ENCODE peak calls at places on chromosomes 6 and 20, in nine cellular contexts. K is NCI-H2081; W is mucosa of descending colon; Y is natural killer cell; F is heart left ventricle; V is RKO; H is substantia nigra; A is NCI-H2029; I is CD4-positive, CD25-positive, alpha-beta regulatory T cell. U is an unnamed sample.

GRCh38 chr20:47154089-47154488 is 202.4 kb downstream of the ZMYND8 start:
- DNase-seq in W (no peak), Y (no peak), F (no peak), V (no peak), H (no peak), I (no peak), A (no peak), K (no peak), U (no peak)

GRCh38 chr6:41092421-41093140 is 19.8 kb downstream of the NFYA start:
- DNase-seq in I (no peak), V (peak), H (no peak), A (peak), Y (no peak), K (no peak), F (no peak), W (no peak), U (peak)

GRCh38 chr6:69019832-69020231 is 384.8 kb downstream of the ADGRB3 start:
- DNase-seq in W (no peak), Y (no peak), I (no peak), V (no peak), A (no peak), F (no peak), H (no peak), K (no peak), U (no peak)

GRCh38 chr6:30091577-30092381 is 16.2 kb upstream of the RNF39 start:
- DNase-seq in V (no peak), W (peak), Y (no peak), H (no peak), A (no peak), I (no peak), K (no peak), F (no peak), U (no peak)

GRCh38 chr6:10522929-10523573 is 1.9 kb downstream of the GCNT2 start:
- DNase-seq in I (no peak), Y (no peak), K (no peak), H (no peak), A (no peak), F (no peak), W (no peak), V (no peak), U (no peak)

GRCh38 chr6:27553123-27553904 is 80.4 kb upstream of the ZNF184 start:
- DNase-seq in K (peak), V (no peak), A (no peak), F (no peak), W (no peak), H (no peak), Y (no peak), I (no peak), U (no peak)

GRCh38 chr6:37451411-37452273 is 18.6 kb downstream of the CMTR1 start:
- DNase-seq in K (no peak), F (no peak), A (no peak), Y (no peak), V (no peak), H (no peak), I (no peak), W (no peak), U (no peak)

GRCh38 chr6:145212807-145213206 is 522.5 kb downstream of the EPM2A start:
- DNase-seq in Y (no peak), A (no peak), F (no peak), V (no peak), I (no peak), W (no peak), K (no peak), H (no peak), U (no peak)

GRCh38 chr6:87315071-87315470 is 7.3 kb upstream of the SMIM8 start:
- DNase-seq in H (no peak), Y (no peak), A (no peak), I (no peak), V (no peak), K (no peak), F (no peak), W (no peak), U (no peak)

GRCh38 chr6:10250655-10251220 is 164.1 kb downstream of the TFAP2A start:
- DNase-seq in V (no peak), F (no peak), A (no peak), W (no peak), Y (no peak), K (no peak), H (no peak), I (no peak), U (no peak)

U was measured in NCI-H510A treated with DMSO at 0.1 percent for 48 hours.